ENCODE peak calls at places on chromosome 20, in eight cellular contexts. D, T, N, M, R, Z, P and U are unnamed samples. For H3K36me3 and H3K4me1, the result is how much of the 10 kb centered on the place peaks cover.

GRCh38 chr20:13772529-13772928 is 12.2 kb downstream of the ESF1 start:
- DNase-seq in D (no peak), T (no peak), N (no peak), M (peak), R (no peak), Z (no peak), P (no peak), U (no peak)

GRCh38 chr20:32292548-32292947 is 15.1 kb downstream of the KIF3B start:
- DNase-seq in D (no peak), T (no peak), N (no peak), M (no peak), R (no peak), Z (no peak), P (no peak), U (no peak)

GRCh38 chr20:2806351-2806701 is 5.9 kb upstream of the CPXM1 start:
- DNase-seq in D (no peak), T (no peak), N (no peak), M (no peak), R (no peak), Z (no peak), P (no peak), U (no peak)

GRCh38 chr20:43938932-43939761 is 24.5 kb downstream of the TOX2 start:
- DNase-seq in D (peak), T (no peak), N (peak), M (peak), R (no peak), Z (peak), P (peak), U (peak)

GRCh38 chr20:45096781-45097180 is 4.1 kb downstream of the KCNS1 start:
- DNase-seq in D (no peak), T (no peak), N (no peak), M (no peak), R (no peak), Z (no peak), P (no peak), U (no peak)

GRCh38 chr20:3164763-3165410 is 5.2 kb upstream of the FASTKD5 start:
- DNase-seq in D (no peak), T (no peak), N (no peak), M (no peak), R (no peak), Z (no peak), P (no peak), U (no peak)

GRCh38 chr20:34651200-34651599 is 25.7 kb downstream of the PIGU start:
- DNase-seq in D (no peak), T (no peak), N (no peak), M (no peak), R (no peak), Z (no peak), P (peak), U (no peak)

GRCh38 chr20:46688151-46689081 is 828 bp downstream of the TP53RK start:
- DNase-seq in D (no peak), T (no peak), N (peak), M (peak), R (no peak), Z (peak), P (no peak), U (no peak)

GRCh38 chr20:873875-874607 is 40.5 kb downstream of the FAM110A start:
- DNase-seq in D (no peak), T (no peak), N (no peak), M (no peak), R (no peak), Z (no peak), P (no peak), U (no peak)

GRCh38 chr20:55961351-55962320 is 43.7 kb downstream of the CBLN4 start:
- DNase-seq in D (no peak), T (no peak), N (no peak), M (no peak), R (peak), Z (peak), P (peak), U (no peak)

GRCh38 chr20:36919715-36920333 is 31.7 kb downstream of the SAMHD1 start:
- DNase-seq in D (no peak), T (peak), N (peak), M (peak), R (no peak), Z (peak), P (peak), U (no peak)
- H3K36me3 ChIP-seq in D (half or more), T (under half), N (under half), M (under half), R (under half), Z (under half), P (under half), U (half or more)

GRCh38 chr20:62484478-62484877 is 8.7 kb upstream of the GATA5 start:
- DNase-seq in D (no peak), T (no peak), N (no peak), M (no peak), R (no peak), Z (no peak), P (no peak), U (no peak)
- H3K4me1 ChIP-seq in D (under half), T (under half), N (under half), M (under half), R (under half), Z (under half), P (under half), U (under half)

GRCh38 chr20:38548356-38549083 is 32.5 kb upstream of the ADIG start:
- DNase-seq in D (no peak), T (no peak), N (no peak), M (no peak), R (no peak), Z (no peak), P (no peak), U (no peak)

GRCh38 chr20:38550274-38550673 is 30.7 kb upstream of the ADIG start:
- DNase-seq in D (no peak), T (peak), N (no peak), M (no peak), R (no peak), Z (no peak), P (no peak), U (no peak)

GRCh38 chr20:38551056-38551626 is 29.9 kb upstream of the ADIG start:
- DNase-seq in D (no peak), T (no peak), N (no peak), M (no peak), R (no peak), Z (no peak), P (no peak), U (no peak)

GRCh38 chr20:38545771-38546170 is 35.2 kb upstream of the ADIG start:
- DNase-seq in D (no peak), T (no peak), N (no peak), M (no peak), R (no peak), Z (no peak), P (no peak), U (no peak)

GRCh38 chr20:38547288-38547825 is 33.6 kb upstream of the ADIG start:
- DNase-seq in D (no peak), T (no peak), N (no peak), M (no peak), R (no peak), Z (no peak), P (no peak), U (no peak)
- H3K36me3 ChIP-seq in D (half or more), T (under half), N (under half), M (half or more), R (under half), Z (under half), P (under half), U (half or more)

GRCh38 chr20:4684837-4685413 is 36.8 kb upstream of the PRND start:
- DNase-seq in D (no peak), T (no peak), N (peak), M (peak), R (no peak), Z (no peak), P (no peak), U (no peak)
- H3K4me1 ChIP-seq in D (under half), T (under half), N (under half), M (under half), R (under half), Z (under half), P (under half), U (under half)

GRCh38 chr20:63662813-63663189 is 4.7 kb downstream of the RTEL1 start:
- DNase-seq in D (no peak), T (no peak), N (no peak), M (no peak), R (no peak), Z (no peak), P (no peak), U (no peak)
- H3K36me3 ChIP-seq in D (half or more), T (under half), N (under half), M (under half), R (under half), Z (under half), P (under half), U (under half)

DNA sequence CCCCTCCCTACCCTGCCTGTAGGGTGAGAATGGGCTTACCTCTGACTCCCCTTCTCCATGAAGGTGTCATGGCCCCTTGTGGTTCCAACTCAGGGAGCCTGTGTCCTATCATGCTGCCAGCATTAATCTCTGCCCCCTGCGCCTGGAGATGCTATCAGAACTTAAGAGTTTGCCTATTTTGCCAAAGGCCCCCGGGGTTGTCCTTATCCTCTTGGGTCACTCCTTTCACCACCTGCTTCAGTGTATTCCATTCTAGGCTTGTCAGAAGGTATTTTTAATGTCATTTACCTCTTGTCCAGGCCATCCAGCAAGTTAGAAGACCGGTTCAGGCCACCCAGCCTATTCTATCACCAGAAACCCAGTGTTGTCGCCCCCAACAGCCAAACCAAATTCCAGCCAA is 10.5 kb downstream of the RRBP1 start:
- DNase-seq in D (no peak), T (no peak), N (no peak), M (no peak), R (no peak), Z (no peak), P (no peak), U (no peak)
- H3K4me1 ChIP-seq in D (half or more), T (under half), N (under half), M (half or more), R (under half), Z (under half), P (half or more), U (under half)

GRCh38 chr20:5188736-5189135 is 61.9 kb downstream of the CDS2 start:
- DNase-seq in D (no peak), T (peak), N (no peak), M (no peak), R (no peak), Z (no peak), P (no peak), U (no peak)

GRCh38 chr20:5183731-5184474 is 57.1 kb downstream of the CDS2 start:
- DNase-seq in D (no peak), T (no peak), N (no peak), M (no peak), R (no peak), Z (no peak), P (no peak), U (no peak)

GRCh38 chr20:5184684-5185083 is 57.9 kb downstream of the CDS2 start:
- DNase-seq in D (no peak), T (no peak), N (no peak), M (no peak), R (no peak), Z (no peak), P (no peak), U (no peak)

GRCh38 chr20:5189917-5190316 is 63.1 kb downstream of the CDS2 start:
- DNase-seq in D (no peak), T (no peak), N (no peak), M (no peak), R (no peak), Z (no peak), P (no peak), U (no peak)

DNA sequence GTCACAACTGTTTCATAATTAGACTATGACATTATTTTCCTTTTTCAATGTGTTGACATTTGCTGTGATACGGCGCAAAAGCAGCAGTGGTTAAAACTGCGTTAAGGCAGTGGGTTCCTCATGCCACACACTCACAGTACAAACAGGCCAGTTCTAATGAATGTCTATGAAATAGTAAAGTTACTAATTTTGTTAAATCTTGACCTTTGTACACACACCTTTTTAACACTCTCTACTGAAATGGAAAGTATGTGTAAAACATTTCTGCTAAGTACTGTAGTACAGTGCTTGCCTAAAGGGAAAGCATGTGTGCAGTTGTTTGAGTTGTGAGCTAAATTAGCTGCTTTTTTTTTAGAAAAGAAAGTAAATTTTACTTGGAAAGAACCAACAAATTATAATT is 60.3 kb downstream of the CDS2 start:
- DNase-seq in D (no peak), T (no peak), N (no peak), M (no peak), R (no peak), Z (no peak), P (no peak), U (no peak)
- H3K36me3 ChIP-seq in D (half or more), T (under half), N (under half), M (under half), R (under half), Z (under half), P (under half), U (half or more)

GRCh38 chr20:25248501-25249172 is 752 bp downstream of the PYGB start:
- DNase-seq in D (no peak), T (peak), N (no peak), M (peak), R (peak), Z (no peak), P (no peak), U (peak)

GRCh38 chr20:25250508-25250907 is 2.6 kb downstream of the PYGB start:
- DNase-seq in D (no peak), T (no peak), N (no peak), M (peak), R (no peak), Z (no peak), P (no peak), U (no peak)

GRCh38 chr20:25247666-25248500 is at the start of gene PYGB:
- DNase-seq in D (peak), T (peak), N (peak), M (peak), R (peak), Z (peak), P (peak), U (peak)

GRCh38 chr20:25251019-25251418 is 3.1 kb downstream of the PYGB start:
- DNase-seq in D (no peak), T (no peak), N (no peak), M (no peak), R (no peak), Z (no peak), P (no peak), U (no peak)

GRCh38 chr20:25249198-25249931 is 1.5 kb downstream of the PYGB start:
- DNase-seq in D (no peak), T (no peak), N (no peak), M (peak), R (no peak), Z (peak), P (no peak), U (no peak)
- H3K4me1 ChIP-seq in D (under half), T (half or more), N (under half), M (under half), R (under half), Z (under half), P (under half), U (under half)

GRCh38 chr20:62392621-62393164 is 5.8 kb downstream of the RPS21 start:
- DNase-seq in D (no peak), T (no peak), N (no peak), M (no peak), R (no peak), Z (no peak), P (no peak), U (no peak)
- H3K36me3 ChIP-seq in D (under half), T (under half), N (under half), M (under half), R (under half), Z (under half), P (under half), U (under half)